ENCODE peak calls at places on chromosome 5, in seven cellular contexts. One of them, this sample, is unnamed.

GRCh38 chr5:170745481-170746061 is 38.0 kb upstream of the GABRP start:
- DNase-seq in HTR-8/SVneo: peak
- DNase-seq in hepatic stellate cell: peak
- DNase-seq in AML-193: no peak
- DNase-seq in AG20443: peak
- DNase-seq in RPMI7951: peak
- DNase-seq in mesendoderm: peak
- DNase-seq in this sample: no peak

GRCh38 chr5:143251175-143251574 is 152.3 kb downstream of the NR3C1 start:
- DNase-seq in mesendoderm: no peak
- DNase-seq in AG20443: no peak
- DNase-seq in hepatic stellate cell: no peak
- DNase-seq in RPMI7951: no peak
- DNase-seq in AML-193: no peak
- DNase-seq in HTR-8/SVneo: no peak
- DNase-seq in this sample: no peak

GRCh38 chr5:108945094-108945493 is 197.4 kb downstream of the FER start:
- DNase-seq in RPMI7951: no peak
- DNase-seq in mesendoderm: no peak
- DNase-seq in hepatic stellate cell: no peak
- DNase-seq in AML-193: no peak
- DNase-seq in HTR-8/SVneo: no peak
- DNase-seq in AG20443: no peak
- DNase-seq in this sample: no peak

GRCh38 chr5:178119915-178120660 is 6.8 kb downstream of the N4BP3 start:
- DNase-seq in mesendoderm: no peak
- DNase-seq in HTR-8/SVneo: no peak
- DNase-seq in hepatic stellate cell: no peak
- DNase-seq in AG20443: no peak
- DNase-seq in AML-193: no peak
- DNase-seq in RPMI7951: no peak
- DNase-seq in this sample: no peak

GRCh38 chr5:149062371-149063016 is 368 bp downstream of the SH3TC2 start:
- DNase-seq in AG20443: peak
- DNase-seq in RPMI7951: peak
- DNase-seq in mesendoderm: peak
- DNase-seq in HTR-8/SVneo: peak
- DNase-seq in AML-193: peak
- DNase-seq in hepatic stellate cell: peak
- DNase-seq in this sample: no peak

GRCh38 chr5:136034976-136035375 is 6.2 kb downstream of the TGFBI start:
- DNase-seq in mesendoderm: no peak
- DNase-seq in AML-193: no peak
- DNase-seq in RPMI7951: no peak
- DNase-seq in AG20443: no peak
- DNase-seq in hepatic stellate cell: no peak
- DNase-seq in HTR-8/SVneo: no peak
- DNase-seq in this sample: no peak

GRCh38 chr5:119273391-119273839 is 82.4 kb upstream of the TNFAIP8 start:
- DNase-seq in mesendoderm: no peak
- DNase-seq in HTR-8/SVneo: no peak
- DNase-seq in hepatic stellate cell: no peak
- DNase-seq in AG20443: no peak
- DNase-seq in RPMI7951: no peak
- DNase-seq in AML-193: peak
- DNase-seq in this sample: no peak

GRCh38 chr5:78738104-78738503 is 89.5 kb upstream of the LHFPL2 start:
- DNase-seq in AG20443: no peak
- DNase-seq in AML-193: no peak
- DNase-seq in mesendoderm: no peak
- DNase-seq in HTR-8/SVneo: no peak
- DNase-seq in hepatic stellate cell: no peak
- DNase-seq in RPMI7951: no peak
- DNase-seq in this sample: no peak

GRCh38 chr5:40717281-40717680 is 37.6 kb downstream of the PTGER4 start:
- DNase-seq in AG20443: peak
- DNase-seq in RPMI7951: peak
- DNase-seq in AML-193: no peak
- DNase-seq in hepatic stellate cell: peak
- DNase-seq in mesendoderm: no peak
- DNase-seq in HTR-8/SVneo: no peak
- DNase-seq in this sample: no peak